ENCODE peak calls at places on chromosomes 13 and 19, in ten cellular contexts. A is K562, B is upper lobe of left lung, L is SK-N-SH, R is stomach, C is esophagus muscularis mucosa, F is sigmoid colon, P is GM12878, M is H1, H is suprapubic skin. N is an unnamed sample.

GRCh38 chr13:60402022-60402421 is 5.0 kb downstream of the TDRD3 start:
- DNase-seq in A (no peak), B (no peak), L (no peak), R (no peak), C (no peak), F (no peak), P (no peak), M (no peak), H (no peak), N (no peak)

GRCh38 chr13:91346848-91347211 is 657 bp upstream of the MIR17HG start:
- DNase-seq in A (peak), B (no peak), L (peak), R (no peak), C (no peak), F (no peak), P (peak), M (no peak), H (no peak), N (peak)

GRCh38 chr19:23957660-23958281 is 43.1 kb downstream of the ZNF726 start:
- DNase-seq in A (no peak), B (no peak), L (no peak), R (no peak), C (no peak), F (no peak), P (no peak), M (no peak), H (no peak), N (peak)

GRCh38 chr13:79492313-79492798 is 11.4 kb downstream of the NDFIP2 start:
- DNase-seq in A (peak), B (no peak), L (no peak), R (no peak), C (no peak), F (no peak), P (no peak), M (no peak), H (no peak), N (no peak)

GRCh38 chr13:104385409-104385808 is 1319.2 kb upstream of the SLC10A2 start:
- DNase-seq in A (no peak), B (no peak), L (no peak), R (no peak), C (no peak), F (no peak), P (no peak), M (no peak), H (no peak), N (no peak)

GRCh38 chr19:2061093-2061935 is 10.3 kb upstream of the MKNK2 start:
- DNase-seq in A (peak), B (peak), L (peak), R (peak), C (peak), F (peak), P (peak), M (peak), H (peak), N (peak)

GRCh38 chr19:44912854-44913253 is 1.6 kb upstream of the APOC1 start:
- DNase-seq in A (no peak), B (no peak), L (no peak), R (no peak), C (no peak), F (peak), P (no peak), M (no peak), H (no peak), N (peak)

GRCh38 chr13:36712785-36713184 is 39.0 kb downstream of the SERTM1 start:
- DNase-seq in A (peak), B (no peak), L (peak), R (no peak), C (no peak), F (no peak), P (no peak), M (no peak), H (no peak), N (no peak)

GRCh38 chr19:7817801-7818200 is 12.2 kb upstream of the EVI5L start:
- DNase-seq in A (no peak), B (no peak), L (no peak), R (no peak), C (no peak), F (no peak), P (no peak), M (no peak), H (no peak), N (no peak)

GRCh38 chr19:38290631-38291147 is 13.4 kb upstream of the C19orf33 start:
- DNase-seq in A (no peak), B (no peak), L (no peak), R (peak), C (no peak), F (no peak), P (no peak), M (no peak), H (no peak), N (no peak)

GRCh38 chr13:99983401-99984133 is 2.0 kb downstream of the ZIC2 start:
- DNase-seq in A (peak), B (peak), L (peak), R (no peak), C (peak), F (no peak), P (no peak), M (no peak), H (no peak), N (no peak)

GRCh38 chr19:38204728-38205127 is 19.3 kb downstream of the DPF1 start:
- DNase-seq in A (no peak), B (no peak), L (no peak), R (no peak), C (no peak), F (no peak), P (no peak), M (no peak), H (no peak), N (no peak)

GRCh38 chr19:38210458-38210987 is 13.5 kb downstream of the DPF1 start:
- DNase-seq in A (no peak), B (peak), L (peak), R (no peak), C (no peak), F (peak), P (no peak), M (no peak), H (no peak), N (peak)

GRCh38 chr19:48395499-48395898 is 2.0 kb downstream of the GRIN2D start:
- DNase-seq in A (no peak), B (no peak), L (no peak), R (no peak), C (no peak), F (no peak), P (no peak), M (no peak), H (no peak), N (no peak)

GRCh38 chr19:2507109-2507508 is 31.2 kb downstream of the GADD45B start:
- DNase-seq in A (peak), B (no peak), L (no peak), R (peak), C (no peak), F (no peak), P (no peak), M (no peak), H (no peak), N (peak)

GRCh38 chr13:97266734-97267417 is 44.7 kb downstream of the MBNL2 start:
- DNase-seq in A (no peak), B (no peak), L (no peak), R (no peak), C (no peak), F (no peak), P (no peak), M (no peak), H (no peak), N (no peak)

GRCh38 chr13:43448605-43449004 is 338.2 kb downstream of the ENOX1 start:
- DNase-seq in A (no peak), B (no peak), L (no peak), R (no peak), C (no peak), F (no peak), P (no peak), M (no peak), H (no peak), N (no peak)

GRCh38 chr13:98222081-98222554 is 45.0 kb upstream of the RNF113B start:
- DNase-seq in A (no peak), B (no peak), L (no peak), R (peak), C (no peak), F (no peak), P (no peak), M (no peak), H (no peak), N (peak)

GRCh38 chr19:5080030-5080644 is 111.2 kb downstream of the KDM4B start:
- DNase-seq in A (no peak), B (peak), L (peak), R (no peak), C (no peak), F (no peak), P (no peak), M (no peak), H (no peak), N (no peak)

GRCh38 chr13:65856464-65856863 is 1373.7 kb downstream of the PCDH9 start:
- DNase-seq in A (no peak), B (no peak), L (no peak), R (no peak), C (no peak), F (no peak), P (no peak), M (no peak), H (no peak), N (no peak)

GRCh38 chr19:46412983-46413261 is 442 bp downstream of the CCDC8 start:
- DNase-seq in A (no peak), B (no peak), L (no peak), R (no peak), C (no peak), F (no peak), P (no peak), M (no peak), H (no peak), N (no peak)

GRCh38 chr13:113939905-113940339 is 34.0 kb downstream of the C13orf46 start:
- DNase-seq in A (no peak), B (peak), L (peak), R (no peak), C (no peak), F (no peak), P (no peak), M (no peak), H (no peak), N (peak)

GRCh38 chr19:42301646-42302204 is at the start of gene PRR19:
- DNase-seq in A (peak), B (no peak), L (no peak), R (no peak), C (no peak), F (no peak), P (no peak), M (no peak), H (no peak), N (peak)

GRCh38 chr19:2278504-2279158 is 3.3 kb downstream of the PEAK3 start:
- DNase-seq in A (no peak), B (peak), L (peak), R (no peak), C (no peak), F (no peak), P (no peak), M (no peak), H (peak), N (peak)

GRCh38 chr19:35115538-35115951 is at the start of gene FXYD3:
- DNase-seq in A (no peak), B (no peak), L (no peak), R (peak), C (no peak), F (no peak), P (no peak), M (no peak), H (no peak), N (peak)

GRCh38 chr19:13169769-13170168 is 19.6 kb downstream of the IER2 start:
- DNase-seq in A (no peak), B (no peak), L (no peak), R (peak), C (no peak), F (no peak), P (no peak), M (no peak), H (no peak), N (peak)

GRCh38 chr13:32846020-32846451 is 170.2 kb upstream of the KL start:
- DNase-seq in A (no peak), B (peak), L (no peak), R (no peak), C (peak), F (no peak), P (no peak), M (no peak), H (no peak), N (no peak)

GRCh38 chr19:56273563-56274117 is 1.1 kb downstream of the EDDM13 start:
- DNase-seq in A (no peak), B (no peak), L (no peak), R (no peak), C (no peak), F (no peak), P (no peak), M (no peak), H (no peak), N (no peak)

GRCh38 chr13:94390881-94391280 is 88.6 kb downstream of the DCT start:
- DNase-seq in A (no peak), B (no peak), L (no peak), R (no peak), C (no peak), F (no peak), P (no peak), M (no peak), H (no peak), N (no peak)

GRCh38 chr13:109951491-109951890 is 165.1 kb upstream of the IRS2 start:
- DNase-seq in A (no peak), B (no peak), L (no peak), R (no peak), C (no peak), F (no peak), P (no peak), M (no peak), H (no peak), N (no peak)

GRCh38 chr13:114077938-114078335 is 54.5 kb downstream of the RASA3 start:
- DNase-seq in A (no peak), B (no peak), L (peak), R (no peak), C (no peak), F (peak), P (no peak), M (no peak), H (peak), N (no peak)

GRCh38 chr19:45515081-45515624 is 7.9 kb downstream of the VASP start:
- DNase-seq in A (peak), B (no peak), L (no peak), R (no peak), C (no peak), F (no peak), P (peak), M (no peak), H (no peak), N (peak)

GRCh38 chr13:31765441-31765840 is 26.1 kb downstream of the RXFP2 start:
- DNase-seq in A (no peak), B (no peak), L (no peak), R (no peak), C (no peak), F (no peak), P (no peak), M (no peak), H (no peak), N (no peak)

GRCh38 chr13:94009696-94010095 is 469.8 kb downstream of the DCT start:
- DNase-seq in A (no peak), B (no peak), L (no peak), R (no peak), C (no peak), F (no peak), P (no peak), M (no peak), H (no peak), N (no peak)

GRCh38 chr13:66853559-66853958 is 376.6 kb downstream of the PCDH9 start:
- DNase-seq in A (no peak), B (no peak), L (no peak), R (no peak), C (no peak), F (no peak), P (no peak), M (no peak), H (no peak), N (no peak)

GRCh38 chr19:38693380-38694223 is 46.2 kb downstream of the ACTN4 start:
- DNase-seq in A (no peak), B (no peak), L (no peak), R (no peak), C (no peak), F (no peak), P (no peak), M (no peak), H (peak), N (peak)

GRCh38 chr19:13992025-13992424 is 14.1 kb downstream of the RFX1 start:
- DNase-seq in A (no peak), B (no peak), L (no peak), R (no peak), C (no peak), F (no peak), P (no peak), M (no peak), H (no peak), N (no peak)

GRCh38 chr13:50691176-50691681 is 152.3 kb downstream of the DLEU7 start:
- DNase-seq in A (no peak), B (no peak), L (no peak), R (no peak), C (no peak), F (no peak), P (no peak), M (no peak), H (no peak), N (no peak)
- H3K27ac ChIP-seq in A (peak), B (no peak), L (peak), R (no peak), C (peak), F (peak), P (no peak), M (no peak), H (no peak), N (no peak)

DNA sequence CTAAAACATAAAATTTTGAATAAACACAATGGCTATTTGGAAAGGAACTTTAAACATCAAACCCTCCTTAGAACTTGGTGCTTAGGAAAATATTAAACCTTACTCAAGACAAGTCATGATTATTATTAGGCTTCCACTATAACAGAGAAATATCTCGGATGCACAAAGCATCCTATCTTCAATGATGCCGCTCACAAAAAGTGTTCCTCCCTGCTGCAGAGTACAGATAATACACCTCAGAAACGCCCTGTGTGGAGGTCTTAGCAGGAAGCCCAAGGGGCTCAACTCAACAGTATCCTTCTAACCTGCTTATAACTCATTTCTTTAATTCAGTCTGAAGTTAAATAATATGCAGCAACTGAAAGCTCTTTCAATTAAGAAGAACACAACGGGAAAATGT is 12.2 kb downstream of the ELF1 start:
- DNase-seq in A (peak), B (no peak), L (no peak), R (no peak), C (no peak), F (no peak), P (no peak), M (no peak), H (no peak), N (no peak)
- TF ChIP-seq POLR2AphosphoS5 in A (no peak), B (no peak), L (no peak), R (no peak), C (no peak), F (no peak), P (no peak), M (no peak), H (no peak), N (no peak)

GRCh38 chr13:73842621-73843020 is 291.6 kb downstream of the KLF12 start:
- DNase-seq in A (no peak), B (no peak), L (no peak), R (no peak), C (no peak), F (no peak), P (no peak), M (no peak), H (no peak), N (no peak)

GRCh38 chr13:73833331-73834070 is 300.7 kb downstream of the KLF12 start:
- DNase-seq in A (no peak), B (no peak), L (no peak), R (no peak), C (no peak), F (no peak), P (no peak), M (no peak), H (no peak), N (no peak)

GRCh38 chr13:73835138-73835721 is 299.0 kb downstream of the KLF12 start:
- DNase-seq in A (peak), B (no peak), L (peak), R (no peak), C (no peak), F (no peak), P (peak), M (no peak), H (no peak), N (no peak)

GRCh38 chr13:73832203-73832602 is 302.0 kb downstream of the KLF12 start:
- DNase-seq in A (no peak), B (no peak), L (no peak), R (no peak), C (no peak), F (no peak), P (no peak), M (no peak), H (no peak), N (no peak)

GRCh38 chr13:73837147-73837546 is 297.1 kb downstream of the KLF12 start:
- DNase-seq in A (no peak), B (no peak), L (peak), R (no peak), C (no peak), F (no peak), P (no peak), M (no peak), H (no peak), N (no peak)
- TF ChIP-seq EP300 in A (no peak), B (no peak), L (peak), R (no peak), C (no peak), F (no peak), P (no peak), M (no peak), H (no peak), N (no peak)

GRCh38 chr13:51583875-51584730 is at the start of gene WDFY2:
- DNase-seq in A (peak), B (peak), L (peak), R (peak), C (peak), F (peak), P (peak), M (peak), H (peak), N (peak)
- H3K27ac ChIP-seq in A (peak), B (peak), L (peak), R (peak), C (peak), F (peak), P (peak), M (peak), H (peak), N (peak)

N was measured in transverse colon.